ENCODE peak calls at places on chromosomes 5 and 9, in five cellular contexts. H is DMS53, J is adrenal gland, A is mammary epithelial cell, R is astrocyte of the spinal cord. I is an unnamed sample.

GRCh38 chr5:160959804-160960203 is 107.8 kb upstream of the ATP10B start:
- DNase-seq in R (no peak), J (peak), A (peak), H (peak), I (no peak)

GRCh38 chr5:138722518-138722917 is 30.7 kb upstream of the CTNNA1 start:
- DNase-seq in H (peak), R (no peak), J (no peak), A (peak), I (no peak)

GRCh38 chr9:7117676-7118561 is 360.1 kb downstream of the KDM4C start:
- DNase-seq in H (peak), J (no peak), R (peak), A (peak), I (no peak)

GRCh38 chr5:157965989-157966388 is 107.0 kb upstream of the CLINT1 start:
- DNase-seq in R (no peak), J (no peak), A (no peak), H (no peak), I (no peak)

GRCh38 chr5:151181818-151182217 is 24.2 kb upstream of the ANXA6 start:
- DNase-seq in A (no peak), H (no peak), R (no peak), J (no peak), I (no peak)

GRCh38 chr9:38039090-38039906 is 29.7 kb downstream of the SHB start:
- DNase-seq in A (no peak), J (no peak), H (no peak), R (peak), I (peak)

GRCh38 chr5:41519801-41520200 is 9.4 kb upstream of the PLCXD3 start:
- DNase-seq in A (no peak), H (peak), J (no peak), R (no peak), I (peak)

GRCh38 chr5:34748431-34748830 is 90.5 kb upstream of the TTC23L start:
- DNase-seq in R (no peak), J (no peak), A (no peak), H (no peak), I (no peak)

GRCh38 chr5:159878988-159879471 is 37.3 kb upstream of the ADRA1B start:
- DNase-seq in A (peak), H (peak), J (peak), R (peak), I (peak)

GRCh38 chr5:160260881-160261815 is 31.8 kb downstream of the FABP6 start:
- DNase-seq in A (no peak), R (peak), H (peak), J (peak), I (peak)

GRCh38 chr5:148912146-148912545 is 85.7 kb downstream of the ADRB2 start:
- DNase-seq in H (no peak), A (peak), R (no peak), J (no peak), I (no peak)

GRCh38 chr5:43244823-43245565 is 53.0 kb downstream of the NIM1K start:
- DNase-seq in A (no peak), R (no peak), J (no peak), H (no peak), I (no peak)

GRCh38 chr5:159444441-159445082 is 114.3 kb upstream of the IL12B start:
- DNase-seq in R (peak), J (no peak), A (peak), H (peak), I (peak)

GRCh38 chr5:41747291-41747690 is 122.9 kb downstream of the OXCT1 start:
- DNase-seq in R (peak), J (no peak), A (peak), H (peak), I (peak)